ENCODE peak calls at places on chromosomes 4 and X, in six cellular contexts. Z, B, R, U, G and T are unnamed samples.

GRCh38 chrX:13101439-13102139 is 57.2 kb upstream of the FAM9C start:
- DNase-seq in R (peak), G (no peak), B (no peak), U (peak), Z (no peak), T (no peak)

GRCh38 chr4:1038948-1039492 is 27.6 kb downstream of the FGFRL1 start:
- DNase-seq in R (no peak), B (no peak), Z (no peak), U (no peak), G (peak), T (no peak)

GRCh38 chr4:177070533-177070932 is 239.1 kb upstream of the NEIL3 start:
- DNase-seq in R (no peak), Z (no peak), U (no peak), G (peak), B (no peak), T (no peak)

GRCh38 chr4:25782482-25782881 is 80.3 kb downstream of the SEL1L3 start:
- DNase-seq in Z (no peak), R (no peak), G (no peak), U (no peak), B (no peak), T (no peak)

GRCh38 chrX:13647709-13648212 is 5.2 kb upstream of the TCEANC start:
- DNase-seq in Z (no peak), U (no peak), B (no peak), R (no peak), G (no peak), T (peak)

GRCh38 chrX:16462912-16463311 is 187.0 kb upstream of the S100G start:
- DNase-seq in G (peak), U (no peak), R (no peak), B (no peak), Z (peak), T (no peak)

GRCh38 chr4:20639346-20639745 is 60.9 kb upstream of the PACRGL start:
- DNase-seq in B (no peak), R (no peak), G (no peak), U (no peak), Z (no peak), T (no peak)

GRCh38 chr4:1711055-1711905 is 839 bp downstream of the SLBP start:
- DNase-seq in Z (no peak), R (no peak), U (peak), G (peak), B (no peak), T (no peak)

GRCh38 chr4:164197556-164197955 is 556.4 kb upstream of the SMIM31 start:
- DNase-seq in Z (no peak), B (no peak), G (no peak), R (no peak), U (no peak), T (no peak)

GRCh38 chrX:433771-434170 is 47.1 kb upstream of the PPP2R3B start:
- DNase-seq in B (no peak), U (no peak), R (no peak), G (no peak), Z (no peak), T (no peak)

GRCh38 chr4:40662962-40663604 is 33.4 kb upstream of the RBM47 start:
- DNase-seq in U (peak), G (peak), B (no peak), Z (peak), R (peak), T (peak)

GRCh38 chr4:1601852-1602525 is 82.1 kb downstream of the FAM53A start:
- DNase-seq in Z (no peak), R (no peak), G (peak), U (no peak), B (no peak), T (no peak)

GRCh38 chr4:8276358-8277240 is 7.0 kb downstream of the HTRA3 start:
- DNase-seq in U (no peak), Z (no peak), R (no peak), B (peak), G (peak), T (no peak)

GRCh38 chrX:142686653-142687283 is 339.0 kb upstream of the SPANXN4 start:
- DNase-seq in B (no peak), U (no peak), G (no peak), Z (no peak), R (no peak), T (no peak)

GRCh38 chr4:37615059-37615719 is 71.0 kb downstream of the RELL1 start:
- DNase-seq in B (peak), U (no peak), G (no peak), Z (no peak), R (no peak), T (no peak)

GRCh38 chrX:68748030-68748429 is 80.8 kb upstream of the EFNB1 start:
- DNase-seq in Z (no peak), R (no peak), G (no peak), U (no peak), B (no peak), T (no peak)

GRCh38 chrX:151177141-151178027 is 1.0 kb downstream of the GPR50 start:
- DNase-seq in R (no peak), G (no peak), B (peak), Z (no peak), U (no peak), T (no peak)

GRCh38 chr4:125789018-125789417 is 474.3 kb downstream of the FAT4 start:
- DNase-seq in U (no peak), R (no peak), G (no peak), Z (no peak), B (no peak), T (no peak)

GRCh38 chr4:71211748-71212147 is 127.1 kb upstream of the SLC4A4 start:
- DNase-seq in B (no peak), U (no peak), G (peak), R (no peak), Z (no peak), T (no peak)

GRCh38 chr4:155535802-155536454 is 130.7 kb upstream of the GUCY1A1 start:
- DNase-seq in G (no peak), B (no peak), R (no peak), U (no peak), Z (no peak), T (no peak)

GRCh38 chr4:7435411-7436095 is 823 bp upstream of the PSAPL1 start:
- DNase-seq in Z (no peak), U (no peak), G (no peak), B (no peak), R (no peak), T (no peak)

GRCh38 chr4:29081230-29081955 is 1638.8 kb upstream of the PCDH7 start:
- DNase-seq in G (no peak), R (no peak), U (no peak), B (no peak), Z (no peak), T (no peak)

GRCh38 chrX:38514014-38514854 is 47.1 kb upstream of the TSPAN7 start:
- DNase-seq in B (peak), Z (no peak), G (no peak), R (no peak), U (no peak), T (no peak)

GRCh38 chrX:349196-349595 is 30.6 kb upstream of the GTPBP6 start:
- DNase-seq in G (no peak), Z (no peak), B (no peak), R (no peak), U (no peak), T (no peak)

GRCh38 chr4:78650106-78651021 is 98.8 kb downstream of the ANXA3 start:
- DNase-seq in Z (peak), R (no peak), B (no peak), G (no peak), U (no peak), T (no peak)

GRCh38 chrX:497201-497710 is 110.5 kb upstream of the PPP2R3B start:
- DNase-seq in U (no peak), Z (no peak), R (no peak), B (no peak), G (no peak), T (no peak)

GRCh38 chrX:72262077-72262476 is 15.0 kb downstream of the RPS4X start:
- DNase-seq in B (no peak), G (no peak), U (no peak), R (no peak), Z (no peak), T (no peak)

GRCh38 chrX:130125090-130125489 is 14.8 kb upstream of the ELF4 start:
- DNase-seq in R (no peak), B (no peak), Z (no peak), G (no peak), U (no peak), T (no peak)

GRCh38 chr4:7845493-7846124 is 94.1 kb downstream of the AFAP1 start:
- DNase-seq in Z (no peak), U (no peak), B (no peak), G (no peak), R (no peak), T (no peak)

GRCh38 chr4:118879409-118879808 is 9.2 kb upstream of the SYNPO2 start:
- DNase-seq in R (no peak), G (no peak), B (no peak), U (no peak), Z (no peak), T (no peak)

GRCh38 chr4:41216294-41217019 is 2.1 kb upstream of the APBB2 start:
- DNase-seq in Z (no peak), U (peak), B (peak), G (peak), R (no peak), T (peak)

GRCh38 chrX:38882894-38883620 is 81.8 kb downstream of the MID1IP1 start:
- DNase-seq in R (peak), G (peak), U (peak), Z (peak), B (no peak), T (no peak)

GRCh38 chr4:180057198-180057821 is 2185.9 kb upstream of the TENM3 start:
- DNase-seq in G (peak), U (no peak), Z (no peak), B (peak), R (no peak), T (no peak)